ENCODE peak calls at places on chromosomes 3 and 15, in six cellular contexts. K, W, T, B, H and N are unnamed samples.

GRCh38 chr3:49882182-49882581 is 12.5 kb upstream of the CAMKV start:
- DNase-seq in W (no peak), T (no peak), H (no peak), K (no peak), B (no peak), N (no peak)

GRCh38 chr15:40493089-40493840 is 22.5 kb downstream of the CHST14 start:
- DNase-seq in H (no peak), T (no peak), W (no peak), B (no peak), K (no peak), N (no peak)

GRCh38 chr15:43920815-43921214 is 94.0 kb downstream of the WDR76 start:
- DNase-seq in W (no peak), K (no peak), T (no peak), B (peak; percentile 17), H (no peak), N (no peak)

GRCh38 chr3:18080198-18080689 is 337.8 kb upstream of the TBC1D5 start:
- DNase-seq in H (no peak), B (no peak), K (no peak), W (no peak), T (no peak), N (no peak)

GRCh38 chr3:11737742-11738141 is 94.0 kb upstream of the VGLL4 start:
- DNase-seq in H (no peak), K (no peak), T (no peak), W (no peak), B (no peak), N (no peak)

GRCh38 chr15:91801836-91802534 is 51.5 kb upstream of the SLCO3A1 start:
- DNase-seq in B (no peak), W (no peak), K (no peak), H (no peak), T (no peak), N (no peak)

GRCh38 chr3:23811117-23811487 is 5.3 kb downstream of the UBE2E1 start:
- DNase-seq in H (no peak), K (no peak), B (no peak), T (peak; percentile 20), W (no peak), N (no peak)

GRCh38 chr3:133330043-133330442 is 69.8 kb upstream of the BFSP2 start:
- DNase-seq in K (no peak), B (no peak), H (no peak), W (no peak), T (no peak), N (no peak)

GRCh38 chr15:89198934-89199333 is 22.4 kb downstream of the RLBP1 start:
- DNase-seq in T (no peak), W (no peak), K (no peak), H (no peak), B (no peak), N (no peak)

GRCh38 chr15:40743921-40744809 is 10.9 kb downstream of the RMDN3 start:
- DNase-seq in H (no peak), K (no peak), T (no peak), B (peak; percentile 75), W (no peak), N (no peak)

GRCh38 chr3:73365756-73366397 is 258.9 kb downstream of the PDZRN3 start:
- DNase-seq in B (no peak), K (no peak), W (peak; percentile 87), T (peak; percentile 52), H (no peak), N (peak; percentile 48)

GRCh38 chr3:8800016-8800415 is 30.6 kb upstream of the OXTR start:
- DNase-seq in K (no peak), W (no peak), T (no peak), B (no peak), H (no peak), N (no peak)

GRCh38 chr3:195312714-195313113 is 41.8 kb upstream of the XXYLT1 start:
- DNase-seq in W (no peak), H (no peak), T (no peak), K (no peak), B (no peak), N (no peak)

GRCh38 chr3:22612927-22613326 is 590.2 kb upstream of the UBE2E2 start:
- DNase-seq in W (no peak), B (no peak), K (no peak), H (no peak), T (no peak), N (no peak)

GRCh38 chr3:61627768-61628185 is 66.4 kb downstream of the PTPRG start:
- DNase-seq in H (no peak), B (no peak), T (peak; percentile 21), K (peak; percentile 26), W (no peak), N (no peak)

GRCh38 chr3:136078421-136079364 is 113.2 kb downstream of the PPP2R3A start:
- DNase-seq in K (peak; percentile 6), B (no peak), W (no peak), H (no peak), T (no peak), N (no peak)

GRCh38 chr3:48423883-48424695 is 5.8 kb downstream of the PLXNB1 start:
- DNase-seq in T (no peak), H (no peak), K (no peak), B (no peak), W (no peak), N (no peak)

GRCh38 chr3:52480768-52481715 is 14.1 kb upstream of the STAB1 start:
- DNase-seq in K (no peak), H (no peak), T (no peak), W (no peak), B (no peak), N (peak; percentile 74)

DNA sequence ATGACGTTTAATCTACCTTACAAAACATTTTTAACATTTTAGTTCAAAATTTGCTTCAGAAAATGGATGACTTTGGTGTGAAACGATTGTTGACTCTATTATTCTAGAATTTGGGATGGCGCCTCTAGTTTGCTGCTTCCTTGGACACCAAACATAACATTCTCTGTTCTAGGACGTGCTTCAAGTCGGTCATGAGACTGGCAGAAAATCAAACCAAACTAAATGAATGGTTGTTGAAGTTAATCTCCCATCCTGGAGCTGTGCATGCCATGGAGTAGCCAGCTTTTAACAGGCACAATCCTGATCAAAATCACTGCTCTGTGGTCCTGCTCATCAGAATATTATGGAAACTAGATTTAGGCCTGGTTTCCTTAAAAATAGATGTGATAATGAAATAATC is 9.6 kb upstream of the LRRFIP2 start:
- DNase-seq in T (no peak), B (no peak), H (no peak), K (no peak), W (no peak), N (no peak)
- H3K27ac ChIP-seq in T (peak overlapping the region; percentile 46), B (no peak overlapping the region), H (peak overlapping the region; percentile 71), K (peak overlapping the region; percentile 31), W (peak overlapping the region; percentile 45), N (no peak overlapping the region)

DNA sequence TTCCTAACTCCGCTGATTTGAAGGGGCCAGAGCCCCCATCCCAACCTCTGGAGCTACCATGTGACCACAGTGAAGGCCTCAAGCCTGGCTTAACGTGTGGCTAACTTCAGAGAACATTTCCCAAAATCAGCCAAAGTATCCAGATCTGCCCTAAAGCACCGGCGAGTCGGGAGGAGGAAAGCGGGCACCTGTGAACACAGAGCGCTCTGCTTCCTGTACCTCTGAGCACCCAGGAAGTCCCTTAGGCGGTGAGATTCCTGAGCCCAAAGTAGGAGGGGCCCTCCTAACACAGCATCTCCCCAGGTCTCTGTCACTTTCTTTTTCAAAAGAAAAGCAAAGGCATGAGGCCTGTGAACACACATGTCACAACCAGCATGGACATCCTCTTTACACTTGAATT is 904 bp upstream of the EIF4E3 start:
- DNase-seq in T (peak; percentile 26), W (no peak), B (no peak), K (no peak), H (no peak), N (no peak)
- H3K27ac ChIP-seq in T (peak overlapping the region; percentile 80), W (peak overlapping the region; percentile 85), B (peak overlapping the region; percentile 96), K (no peak overlapping the region), H (peak overlapping the region; percentile 80), N (no peak overlapping the region)

DNA sequence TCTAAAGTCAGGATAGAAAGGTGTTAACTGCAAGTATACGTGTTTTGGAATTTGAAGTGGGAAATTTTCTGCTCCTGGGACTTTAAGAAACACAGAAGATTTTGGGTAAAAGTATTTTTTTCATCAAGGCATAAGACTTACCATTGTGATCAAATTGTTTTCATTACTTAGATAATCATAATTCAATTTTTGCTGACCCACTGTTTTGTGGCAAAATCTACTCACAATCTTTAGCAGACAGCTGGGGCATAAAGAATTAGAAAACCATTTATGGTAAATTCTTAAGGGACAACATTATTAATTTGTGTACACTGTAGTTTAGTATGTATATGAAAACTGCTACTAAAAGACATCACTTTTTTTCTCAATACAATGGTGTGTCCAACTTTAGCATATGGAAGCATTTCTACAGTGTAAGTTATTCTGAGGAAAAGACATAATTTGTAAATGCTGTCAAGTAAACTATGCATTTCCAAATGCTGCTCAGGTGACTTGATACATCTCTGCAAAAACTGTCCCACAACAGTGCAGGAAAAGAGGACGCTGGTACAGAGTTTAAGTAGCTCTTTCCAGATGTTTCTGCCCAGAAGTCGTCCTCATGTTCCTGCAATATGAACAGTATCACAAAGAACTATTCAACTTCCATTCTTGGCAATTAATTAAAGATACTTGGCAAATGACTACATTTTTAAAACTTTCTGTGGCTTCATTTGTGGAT is 52.3 kb downstream of the THSD4 start:
- DNase-seq in W (no peak), B (no peak), K (no peak), H (no peak), T (no peak), N (no peak)
- H3K27ac ChIP-seq in W (no peak overlapping the region), B (no peak overlapping the region), K (no peak overlapping the region), H (no peak overlapping the region), T (no peak overlapping the region), N (no peak overlapping the region)

GRCh38 chr15:100713163-100713867 is 110.9 kb downstream of the ASB7 start:
- DNase-seq in H (no peak), W (peak; percentile 27), T (peak; percentile 45), B (peak; percentile 57), K (peak; percentile 97), N (peak; percentile 12)
- H3K27ac ChIP-seq in H (peak overlapping the region; percentile 21), W (no peak overlapping the region), T (peak overlapping the region; percentile 36), B (no peak overlapping the region), K (peak overlapping the region; percentile 66), N (no peak overlapping the region)

DNA sequence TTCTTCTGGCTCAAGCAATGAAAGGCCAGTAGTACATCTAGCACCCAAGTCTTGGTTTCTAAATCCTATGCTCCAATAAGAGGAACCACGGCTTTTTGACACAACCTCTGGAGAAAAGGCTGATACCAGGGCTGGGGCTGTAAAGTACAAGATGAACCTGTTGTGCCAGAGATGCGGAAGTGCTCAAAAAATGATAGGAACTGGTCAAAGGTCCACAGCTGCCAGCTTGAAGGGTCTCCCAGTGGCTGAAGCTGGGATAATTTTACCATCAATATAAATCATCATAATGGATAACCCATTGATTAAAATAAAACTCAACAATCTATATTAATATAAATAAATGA is 562 bp upstream of the NCEH1 start:
- DNase-seq in K (peak; percentile 79), B (no peak), W (peak; percentile 36), T (peak; percentile 37), H (no peak), N (no peak)
- H3K27ac ChIP-seq in K (peak overlapping the region; percentile 86), B (peak overlapping the region; percentile 88), W (peak overlapping the region; percentile 95), T (peak overlapping the region; percentile 92), H (peak overlapping the region; percentile 93), N (no peak overlapping the region)